ENCODE peak calls at places on chromosomes 12 and 14, in eight cellular contexts. Z is neuronal stem cell; S is SK-N-SH; Y is T-helper 2 cell; H is T47D; M is CD8-positive, alpha-beta memory T cell; U is non-pigmented ciliary epithelial cell; B is chondrocyte. G is an unnamed sample.

GRCh38 chr14:88470542-88471440 is 84.0 kb downstream of the PTPN21 start:
- DNase-seq in Z (no peak), Y (no peak), S (no peak), U (no peak), B (no peak), M (no peak), H (no peak), G (no peak)

GRCh38 chr14:30195946-30196345 is 268.3 kb upstream of the PRKD1 start:
- DNase-seq in S (no peak), Y (no peak), B (no peak), H (no peak), Z (no peak), U (no peak), M (no peak), G (no peak)

GRCh38 chr12:44431647-44432352 is 444.3 kb downstream of the NELL2 start:
- DNase-seq in B (no peak), Z (no peak), S (no peak), Y (no peak), H (no peak), U (no peak), M (no peak), G (no peak)

GRCh38 chr12:31517994-31518393 is 72.9 kb downstream of the DENND5B start:
- DNase-seq in M (no peak), Z (no peak), B (no peak), Y (no peak), H (no peak), U (no peak), S (no peak), G (no peak)

GRCh38 chr12:64997858-64998257 is 123.2 kb downstream of the WIF1 start:
- DNase-seq in U (no peak), Y (no peak), H (no peak), Z (no peak), B (no peak), S (no peak), M (no peak), G (no peak)

GRCh38 chr14:64801046-64801445 is 78.7 kb downstream of the SPTB start:
- DNase-seq in M (no peak), B (no peak), S (no peak), H (no peak), U (no peak), Z (no peak), Y (no peak), G (no peak)

GRCh38 chr14:34649344-34649743 is 19.4 kb upstream of the SNX6 start:
- DNase-seq in S (no peak), B (no peak), H (no peak), M (no peak), Z (no peak), Y (no peak), U (peak), G (no peak)

GRCh38 chr14:31336646-31337045 is 83.7 kb downstream of the HEATR5A start:
- DNase-seq in H (no peak), M (no peak), Z (no peak), Y (no peak), S (no peak), U (peak), B (no peak), G (no peak)

GRCh38 chr12:113230315-113231274 is 9.3 kb downstream of the TPCN1 start:
- DNase-seq in S (no peak), B (no peak), Z (no peak), H (no peak), Y (no peak), M (no peak), U (no peak), G (no peak)

GRCh38 chr14:102320033-102320660 is 601 bp downstream of the ZNF839 start:
- DNase-seq in Y (peak), B (no peak), U (no peak), H (peak), M (peak), Z (no peak), S (no peak), G (peak)

GRCh38 chr14:55094630-55095157 is 34.4 kb upstream of the LGALS3 start:
- DNase-seq in H (no peak), Y (no peak), S (no peak), B (no peak), M (no peak), U (no peak), Z (no peak), G (no peak)

GRCh38 chr14:27228053-27228452 is 630.2 kb upstream of the NOVA1 start:
- DNase-seq in H (no peak), B (no peak), Z (no peak), M (no peak), U (no peak), S (no peak), Y (no peak), G (no peak)

GRCh38 chr12:109731806-109732205 is 18.2 kb downstream of the FAM222A start:
- DNase-seq in H (no peak), Y (no peak), U (no peak), M (no peak), S (peak), B (peak), Z (no peak), G (no peak)

GRCh38 chr14:35335388-35336092 is 43.4 kb downstream of the PSMA6 start:
- DNase-seq in Y (no peak), B (peak), U (no peak), S (peak), M (no peak), H (no peak), Z (no peak), G (no peak)

GRCh38 chr12:3661028-3661427 is 91.9 kb downstream of the CRACR2A start:
- DNase-seq in S (no peak), U (no peak), B (no peak), Y (no peak), M (no peak), Z (no peak), H (no peak), G (no peak)

GRCh38 chr12:88361493-88361892 is 218.8 kb downstream of the KITLG start:
- DNase-seq in Y (no peak), Z (no peak), S (no peak), M (no peak), H (no peak), U (no peak), B (no peak), G (no peak)

GRCh38 chr14:104804481-104805325 is 3.8 kb downstream of the ZBTB42 start:
- DNase-seq in M (no peak), U (no peak), S (peak), Z (no peak), H (no peak), Y (no peak), B (no peak), G (no peak)

GRCh38 chr12:11920231-11920630 is 150.5 kb upstream of the BCL2L14 start:
- DNase-seq in M (no peak), S (no peak), H (no peak), B (no peak), Y (no peak), U (no peak), Z (no peak), G (no peak)

GRCh38 chr12:55718020-55718419 is 2.2 kb upstream of the RDH5 start:
- DNase-seq in Z (no peak), H (no peak), Y (no peak), M (no peak), S (no peak), U (no peak), B (no peak), G (no peak)

GRCh38 chr12:78062781-78063180 is 232.1 kb downstream of the NAV3 start:
- DNase-seq in Y (no peak), U (peak), B (no peak), M (no peak), S (no peak), H (no peak), Z (no peak), G (no peak)

GRCh38 chr14:26427059-26427458 is 170.8 kb downstream of the NOVA1 start:
- DNase-seq in U (no peak), H (no peak), S (no peak), Z (no peak), B (no peak), Y (no peak), M (no peak), G (no peak)

GRCh38 chr14:36344211-36344610 is 23.8 kb upstream of the MBIP start:
- DNase-seq in B (no peak), S (no peak), Z (no peak), H (no peak), M (no peak), Y (no peak), U (no peak), G (no peak)

GRCh38 chr14:51395361-51395849 is 155.4 kb downstream of the TMX1 start:
- DNase-seq in M (no peak), Y (no peak), H (no peak), U (peak), B (no peak), S (peak), Z (no peak), G (no peak)

GRCh38 chr12:78191611-78192010 is 360.9 kb downstream of the NAV3 start:
- DNase-seq in S (no peak), U (no peak), B (no peak), M (no peak), Y (no peak), Z (no peak), H (no peak), G (no peak)

GRCh38 chr12:12449533-12450025 is 92.7 kb downstream of the BORCS5 start:
- DNase-seq in Y (no peak), H (no peak), Z (no peak), B (no peak), U (no peak), M (no peak), S (no peak), G (no peak)